ENCODE peak calls at places on chromosomes 11 and 22, in nine cellular contexts. Y is GM13977; J is frontal cortex; O is progenitor cell of endocrine pancreas; N is B cell; I is fibroblast of pulmonary artery; F is activated CD8-positive, alpha-beta memory T cell treated with anti-CD3 and anti-CD28 coated beads for 48 hours; E is type B pancreatic cell; H is keratinocyte. S is an unnamed sample.

GRCh38 chr22:19291218-19291579 is 320 bp downstream of the CLTCL1 start:
- DNase-seq in J (peak), O (peak), Y (peak), H (no peak), N (peak), I (peak), E (peak), F (no peak), S (peak)

GRCh38 chr11:45182902-45183301 is 36.5 kb downstream of the PRDM11 start:
- DNase-seq in I (peak), F (no peak), H (no peak), E (no peak), Y (no peak), J (no peak), O (no peak), N (no peak), S (no peak)

GRCh38 chr11:129224538-129224937 is 32.4 kb upstream of the ARHGAP32 start:
- DNase-seq in J (no peak), H (no peak), E (no peak), Y (no peak), F (no peak), N (no peak), I (no peak), O (no peak), S (no peak)

GRCh38 chr11:133692371-133692770 is 152.9 kb downstream of the SPATA19 start:
- DNase-seq in I (no peak), O (no peak), H (no peak), J (no peak), Y (no peak), N (no peak), E (no peak), F (no peak), S (no peak)

GRCh38 chr11:130737041-130737830 is 179.0 kb downstream of the SNX19 start:
- DNase-seq in N (no peak), I (no peak), F (no peak), Y (no peak), J (no peak), H (no peak), E (no peak), O (no peak), S (no peak)

GRCh38 chr11:83871013-83871412 is 584.8 kb upstream of the CCDC90B start:
- DNase-seq in Y (no peak), H (no peak), E (no peak), O (no peak), I (no peak), J (no peak), F (no peak), N (no peak), S (no peak)

GRCh38 chr11:107716884-107717532 is 5.2 kb upstream of the SLN start:
- DNase-seq in Y (no peak), E (no peak), F (no peak), H (no peak), O (no peak), N (no peak), J (no peak), I (no peak), S (no peak)

GRCh38 chr11:69974528-69974927 is 103.6 kb upstream of the ANO1 start:
- DNase-seq in H (no peak), F (no peak), J (no peak), N (no peak), I (no peak), E (no peak), Y (no peak), O (no peak), S (no peak)

GRCh38 chr22:42991010-42991651 is 23.8 kb downstream of the PACSIN2 start:
- DNase-seq in I (peak), H (no peak), Y (no peak), N (no peak), O (no peak), J (no peak), E (no peak), F (no peak), S (no peak)

GRCh38 chr11:121321614-121322243 is 29.2 kb downstream of the SC5D start:
- DNase-seq in J (peak), Y (peak), O (no peak), I (peak), H (no peak), N (peak), F (no peak), E (no peak), S (peak)

GRCh38 chr11:70912226-70912840 is 340.0 kb downstream of the SHANK2 start:
- DNase-seq in J (no peak), O (no peak), E (no peak), I (no peak), N (no peak), F (no peak), H (no peak), Y (no peak), S (no peak)

GRCh38 chr11:120714448-120714847 is 202.9 kb downstream of the GRIK4 start:
- DNase-seq in N (no peak), J (no peak), H (no peak), F (no peak), Y (no peak), E (no peak), I (peak), O (no peak), S (no peak)

GRCh38 chr11:115656041-115656440 is 151.8 kb upstream of the CADM1 start:
- DNase-seq in E (no peak), F (no peak), J (no peak), I (no peak), O (no peak), H (no peak), Y (no peak), N (no peak), S (no peak)

GRCh38 chr11:38814670-38815069 is 2216.6 kb upstream of the RAG2 start:
- DNase-seq in Y (no peak), H (no peak), E (no peak), F (no peak), O (no peak), I (peak), N (no peak), J (no peak), S (no peak)

GRCh38 chr11:121237686-121238658 is 54.6 kb upstream of the SC5D start:
- DNase-seq in I (peak), F (no peak), N (no peak), Y (no peak), H (no peak), J (no peak), O (no peak), E (no peak), S (peak)

GRCh38 chr11:100689141-100689540 is 2.1 kb downstream of the ARHGAP42 start:
- DNase-seq in F (no peak), Y (no peak), O (no peak), J (no peak), I (peak), E (no peak), N (no peak), H (no peak), S (no peak)